ENCODE peak calls at places on chromosomes 1 and 21, in seven cellular contexts. S is neuronal stem cell, X is H1, Y is IMR-90, Z is H9, K is mesenchymal stem cell, E is trophoblast cell. B is an unnamed sample.

GRCh38 chr1:36150296-36151132 is 1.2 kb upstream of the TRAPPC3 start:
- DNase-seq in E (peak), Z (peak), X (peak), S (peak), K (peak), Y (peak), B (peak)

GRCh38 chr1:181503130-181503810 is 20.0 kb downstream of the CACNA1E start:
- DNase-seq in X (no peak), Z (no peak), E (no peak), S (no peak), Y (peak), K (no peak), B (no peak)

GRCh38 chr21:33185852-33186251 is 43.9 kb upstream of the IFNAR2 start:
- DNase-seq in K (no peak), Z (no peak), Y (no peak), X (no peak), S (no peak), E (no peak), B (no peak)

GRCh38 chr21:33655591-33656221 is 13.4 kb downstream of the ITSN1 start:
- DNase-seq in Y (peak), X (no peak), Z (peak), S (no peak), K (peak), E (peak), B (peak)

GRCh38 chr1:26363549-26364448 is 8.8 kb downstream of the ZNF683 start:
- DNase-seq in S (peak), E (peak), Y (peak), K (peak), X (peak), Z (peak), B (peak)

GRCh38 chr21:39776589-39776988 is 31.6 kb downstream of the IGSF5 start:
- DNase-seq in S (no peak), Z (no peak), Y (no peak), X (no peak), E (no peak), K (no peak), B (no peak)

GRCh38 chr1:67451815-67452214 is 21.6 kb upstream of the SERBP1 start:
- DNase-seq in S (no peak), E (peak), X (no peak), K (no peak), Z (no peak), Y (no peak), B (no peak)

GRCh38 chr1:983736-984475 is 2.0 kb upstream of the PERM1 start:
- DNase-seq in Z (no peak), Y (no peak), K (peak), E (no peak), S (no peak), X (peak), B (peak)

GRCh38 chr1:2977886-2978611 is 43.2 kb upstream of the ACTRT2 start:
- DNase-seq in E (no peak), Y (no peak), X (no peak), Z (peak), S (no peak), K (no peak), B (no peak)
- H2BK120ac ChIP-seq in E (no peak), Y (no peak), X (no peak), Z (no peak), S (no peak), K (no peak), B (no peak)

DNA sequence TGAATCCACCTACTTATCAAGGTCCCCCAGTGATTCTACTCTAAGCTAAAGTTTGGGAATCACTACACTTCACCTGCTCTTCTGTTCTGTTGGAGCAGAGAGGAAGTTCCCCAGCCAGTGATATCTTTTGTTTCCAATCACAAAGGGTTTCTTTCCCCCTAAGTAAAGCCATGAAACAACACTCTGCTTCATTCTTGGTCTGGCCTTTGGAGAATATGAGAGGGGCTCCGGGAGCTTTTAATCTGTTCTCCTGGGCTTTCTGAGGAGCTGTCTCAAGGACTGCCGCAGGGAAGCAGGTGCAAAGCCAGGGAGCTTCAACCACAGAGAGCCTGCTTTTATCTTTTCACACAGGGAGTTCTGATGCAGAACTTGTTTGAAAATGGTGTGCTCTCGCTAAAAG is 10.1 kb upstream of the SLAMF9 start:
- DNase-seq in K (no peak), Y (no peak), X (no peak), S (no peak), E (no peak), Z (peak), B (no peak)
- H2BK120ac ChIP-seq in K (no peak), Y (no peak), X (no peak), S (no peak), E (no peak), Z (no peak), B (no peak)

GRCh38 chr1:21311016-21311415 is 20.8 kb upstream of the ECE1 start:
- DNase-seq in Y (no peak), E (no peak), X (no peak), S (no peak), K (no peak), Z (no peak), B (no peak)
- H2BK120ac ChIP-seq in Y (no peak), E (no peak), X (no peak), S (no peak), K (no peak), Z (no peak), B (no peak)

DNA sequence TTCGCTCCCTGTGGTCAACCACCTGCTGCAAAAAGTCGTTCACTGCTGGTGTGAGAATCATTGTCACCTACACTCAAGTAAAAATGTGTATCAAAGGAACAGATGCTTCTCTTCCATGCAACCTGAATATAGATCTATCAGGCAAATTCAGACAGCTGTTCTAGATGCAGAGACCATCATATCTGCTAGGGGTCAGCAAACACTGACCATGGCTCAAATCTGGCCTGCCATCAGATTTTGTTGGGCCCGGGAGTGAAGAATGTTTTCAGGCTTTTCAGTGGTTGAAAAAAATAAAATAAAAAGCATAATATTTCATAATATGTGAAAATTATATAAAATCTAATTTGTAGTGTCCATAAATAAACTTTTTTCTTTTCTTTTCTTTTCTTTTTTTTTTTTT is 199.6 kb downstream of the RGS7 start:
- DNase-seq in X (no peak), K (no peak), E (no peak), S (no peak), Z (no peak), Y (no peak), B (no peak)
- H2BK120ac ChIP-seq in X (no peak), K (no peak), E (no peak), S (no peak), Z (no peak), Y (no peak), B (no peak)

DNA sequence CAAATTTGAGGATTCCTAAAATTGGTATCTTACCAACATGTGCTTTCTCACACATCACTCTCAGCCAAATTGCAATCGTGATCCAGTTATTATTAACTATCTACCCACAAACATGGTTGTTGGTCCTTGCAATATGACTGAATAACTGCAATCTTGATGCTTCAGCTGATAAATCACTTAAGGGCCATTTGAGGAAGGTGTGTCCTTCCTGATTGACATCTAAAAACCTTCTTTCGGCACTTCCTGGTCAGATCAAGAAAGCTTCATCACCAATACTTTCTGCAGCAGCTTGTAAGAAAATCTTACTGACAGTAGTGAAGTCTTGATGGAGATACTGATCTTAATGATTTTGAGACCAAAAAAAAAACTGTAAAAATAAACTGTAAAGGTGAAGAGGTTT is 48.5 kb upstream of the KCTD3 start:
- DNase-seq in Z (no peak), E (no peak), X (no peak), S (no peak), K (no peak), Y (no peak), B (no peak)
- H2BK120ac ChIP-seq in Z (no peak), E (no peak), X (no peak), S (no peak), K (no peak), Y (peak), B (no peak)

DNA sequence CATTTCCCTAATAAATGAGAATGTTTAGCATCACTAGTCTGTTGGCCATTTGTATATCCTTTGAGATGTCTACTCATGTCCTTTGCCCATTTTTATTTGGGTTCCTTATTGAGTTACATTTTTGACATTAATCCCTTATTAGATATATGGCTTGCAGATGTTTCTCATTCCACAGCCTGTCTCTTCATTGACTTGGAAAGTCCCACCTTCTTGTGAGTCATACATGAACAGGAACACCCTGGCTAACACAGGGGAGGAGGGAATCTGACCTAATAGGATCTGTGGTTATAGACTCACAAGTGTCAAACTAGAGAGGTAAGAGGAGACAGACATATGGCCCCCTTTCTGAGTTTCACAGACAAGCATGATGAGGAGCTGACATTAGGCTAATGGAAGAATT is 11.5 kb downstream of the ZP4 start:
- DNase-seq in Y (peak), S (no peak), K (peak), X (no peak), E (no peak), Z (no peak), B (no peak)
- H2BK120ac ChIP-seq in Y (no peak), S (no peak), K (no peak), X (no peak), E (no peak), Z (no peak), B (no peak)

DNA sequence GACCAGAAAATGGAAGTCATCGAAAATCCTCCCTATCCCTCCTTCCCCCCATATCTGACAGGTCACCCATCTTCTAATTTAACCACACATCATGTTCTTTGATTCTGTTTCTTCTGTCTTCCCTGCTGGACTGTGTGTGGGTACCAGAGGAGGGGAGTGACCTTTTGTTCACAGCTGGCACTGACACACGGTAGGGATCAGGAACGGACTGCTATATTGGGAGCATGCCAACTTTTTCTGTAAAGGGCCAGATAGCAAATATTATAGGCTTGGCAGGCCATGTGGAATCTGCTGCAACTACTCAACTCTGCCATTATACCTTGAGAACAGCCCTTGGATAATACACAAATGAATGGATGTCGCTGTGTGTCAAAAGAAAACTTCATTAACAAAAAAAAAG is 7.5 kb upstream of the TOMM20 start:
- DNase-seq in Z (no peak), S (no peak), E (no peak), X (peak), Y (no peak), K (no peak), B (no peak)
- H2BK120ac ChIP-seq in Z (no peak), S (no peak), E (no peak), X (no peak), Y (no peak), K (no peak), B (no peak)

DNA sequence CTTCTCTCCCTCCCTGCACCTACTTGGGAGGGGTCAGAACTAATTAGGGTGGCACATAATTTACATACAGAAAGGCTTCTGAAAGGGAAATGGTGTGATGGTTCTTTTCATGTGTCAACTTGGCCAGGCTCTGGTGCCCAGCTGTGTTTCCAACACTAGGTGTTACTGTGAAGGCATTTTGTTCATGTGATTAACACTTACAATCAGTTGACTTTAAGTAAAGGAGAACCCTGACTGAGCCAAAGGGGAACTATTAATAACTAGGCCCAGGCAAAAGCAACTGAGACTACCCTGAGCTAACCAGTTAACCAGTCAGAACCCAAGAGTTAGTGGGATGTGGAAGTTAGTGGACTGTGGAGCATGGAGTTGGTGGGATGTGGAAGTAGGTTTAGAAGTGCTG is 114.9 kb downstream of the SEC16B start:
- DNase-seq in K (no peak), Y (no peak), Z (no peak), X (no peak), S (no peak), E (no peak), B (peak)
- H2BK120ac ChIP-seq in K (no peak), Y (no peak), Z (no peak), X (no peak), S (no peak), E (no peak), B (no peak)

GRCh38 chr1:7221823-7222462 is 436.7 kb downstream of the CAMTA1 start:
- DNase-seq in S (no peak), E (no peak), Y (peak), X (no peak), Z (no peak), K (peak), B (no peak)
- H2BK120ac ChIP-seq in S (no peak), E (no peak), Y (peak), X (no peak), Z (no peak), K (no peak), B (no peak)

GRCh38 chr1:161949543-161949942 is 74.1 kb downstream of the OLFML2B start:
- DNase-seq in S (no peak), Z (no peak), X (no peak), K (no peak), Y (no peak), E (no peak), B (no peak)
- H2BK120ac ChIP-seq in S (no peak), Z (no peak), X (no peak), K (no peak), Y (no peak), E (no peak), B (no peak)